ENCODE peak calls at places on chromosomes 7 and 10, in six cellular contexts. One of them, this sample, is unnamed.
A peak's percentile ranks its signal among the peaks of the same experiment; 100 is the strongest.

GRCh38 chr7:138064856-138065357 is 11.4 kb upstream of the AKR1D1 start:
- DNase-seq in IMR-90: peak; percentile 18
- DNase-seq in H1: no peak
- DNase-seq in H9: peak; percentile 31
- DNase-seq in trophoblast cell: no peak
- DNase-seq in neuronal stem cell: no peak
- DNase-seq in this sample: peak; percentile 66

GRCh38 chr10:35909291-35909690 is 267.2 kb upstream of the FZD8 start:
- DNase-seq in H1: peak; percentile 39
- DNase-seq in trophoblast cell: peak; percentile 70
- DNase-seq in neuronal stem cell: no peak
- DNase-seq in IMR-90: no peak
- DNase-seq in H9: no peak
- DNase-seq in this sample: no peak

GRCh38 chr10:104735036-104735435 is 93.9 kb downstream of the SORCS3 start:
- DNase-seq in trophoblast cell: no peak
- DNase-seq in IMR-90: no peak
- DNase-seq in H9: peak; percentile 74
- DNase-seq in H1: peak; percentile 33
- DNase-seq in neuronal stem cell: no peak
- DNase-seq in this sample: no peak

GRCh38 chr10:11256896-11257295 is 239.2 kb downstream of the CELF2 start:
- DNase-seq in IMR-90: no peak
- DNase-seq in neuronal stem cell: no peak
- DNase-seq in H9: no peak
- DNase-seq in trophoblast cell: no peak
- DNase-seq in H1: no peak
- DNase-seq in this sample: no peak

GRCh38 chr7:66877577-66878300 is 43.3 kb upstream of the TMEM248 start:
- DNase-seq in neuronal stem cell: no peak
- DNase-seq in H9: no peak
- DNase-seq in H1: no peak
- DNase-seq in trophoblast cell: no peak
- DNase-seq in IMR-90: peak; percentile 36
- DNase-seq in this sample: peak; percentile 45

GRCh38 chr7:30705008-30705407 is 22.8 kb upstream of the CRHR2 start:
- DNase-seq in IMR-90: no peak
- DNase-seq in H1: no peak
- DNase-seq in H9: no peak
- DNase-seq in neuronal stem cell: no peak
- DNase-seq in trophoblast cell: no peak
- DNase-seq in this sample: no peak

GRCh38 chr7:106824458-106824857 is 40.6 kb upstream of the PIK3CG start:
- DNase-seq in H9: no peak
- DNase-seq in IMR-90: peak; percentile 54
- DNase-seq in neuronal stem cell: no peak
- DNase-seq in H1: no peak
- DNase-seq in trophoblast cell: no peak
- DNase-seq in this sample: no peak

GRCh38 chr7:7641129-7641663 is 644 bp downstream of the UMAD1 start:
- DNase-seq in trophoblast cell: peak; percentile 0
- DNase-seq in H1: no peak
- DNase-seq in IMR-90: peak; percentile 11
- DNase-seq in neuronal stem cell: peak; percentile 31
- DNase-seq in H9: peak; percentile 34
- DNase-seq in this sample: no peak

GRCh38 chr10:96987842-96988175 is 155.7 kb downstream of the LCOR start:
- DNase-seq in neuronal stem cell: no peak
- DNase-seq in H9: no peak
- DNase-seq in H1: no peak
- DNase-seq in IMR-90: peak; percentile 59
- DNase-seq in trophoblast cell: peak; percentile 87
- DNase-seq in this sample: no peak

GRCh38 chr10:5600908-5601307 is 65.5 kb downstream of the ASB13 start:
- DNase-seq in H9: no peak
- DNase-seq in trophoblast cell: no peak
- DNase-seq in neuronal stem cell: no peak
- DNase-seq in IMR-90: no peak
- DNase-seq in H1: no peak
- DNase-seq in this sample: no peak

GRCh38 chr7:143068446-143068845 is 16.3 kb downstream of the OR6V1 start:
- DNase-seq in trophoblast cell: no peak
- DNase-seq in H1: no peak
- DNase-seq in IMR-90: no peak
- DNase-seq in neuronal stem cell: no peak
- DNase-seq in H9: no peak
- DNase-seq in this sample: no peak

GRCh38 chr10:96075977-96076376 is 32.6 kb downstream of the CCNJ start:
- DNase-seq in H9: no peak
- DNase-seq in H1: no peak
- DNase-seq in IMR-90: no peak
- DNase-seq in trophoblast cell: no peak
- DNase-seq in neuronal stem cell: no peak
- DNase-seq in this sample: no peak

GRCh38 chr7:21758286-21758685 is 187.4 kb downstream of the CDCA7L start:
- DNase-seq in H9: no peak
- DNase-seq in neuronal stem cell: no peak
- DNase-seq in H1: no peak
- DNase-seq in IMR-90: no peak
- DNase-seq in trophoblast cell: no peak
- DNase-seq in this sample: no peak

GRCh38 chr7:52959336-52959735 is 76.1 kb upstream of the POM121L12 start:
- DNase-seq in neuronal stem cell: no peak
- DNase-seq in H1: no peak
- DNase-seq in trophoblast cell: peak; percentile 73
- DNase-seq in H9: no peak
- DNase-seq in IMR-90: no peak
- DNase-seq in this sample: peak; percentile 77

GRCh38 chr10:117486606-117487005 is 55.9 kb upstream of the EMX2 start:
- DNase-seq in H9: no peak
- DNase-seq in H1: no peak
- DNase-seq in IMR-90: no peak
- DNase-seq in trophoblast cell: no peak
- DNase-seq in neuronal stem cell: no peak
- DNase-seq in this sample: no peak

GRCh38 chr10:117483056-117483590 is 59.4 kb upstream of the EMX2 start:
- DNase-seq in H9: no peak
- DNase-seq in IMR-90: no peak
- DNase-seq in H1: no peak
- DNase-seq in trophoblast cell: no peak
- DNase-seq in neuronal stem cell: no peak
- DNase-seq in this sample: no peak

GRCh38 chr10:117492504-117492903 is 50.0 kb upstream of the EMX2 start:
- DNase-seq in trophoblast cell: no peak
- DNase-seq in H1: no peak
- DNase-seq in H9: no peak
- DNase-seq in neuronal stem cell: no peak
- DNase-seq in IMR-90: no peak
- DNase-seq in this sample: no peak

DNA sequence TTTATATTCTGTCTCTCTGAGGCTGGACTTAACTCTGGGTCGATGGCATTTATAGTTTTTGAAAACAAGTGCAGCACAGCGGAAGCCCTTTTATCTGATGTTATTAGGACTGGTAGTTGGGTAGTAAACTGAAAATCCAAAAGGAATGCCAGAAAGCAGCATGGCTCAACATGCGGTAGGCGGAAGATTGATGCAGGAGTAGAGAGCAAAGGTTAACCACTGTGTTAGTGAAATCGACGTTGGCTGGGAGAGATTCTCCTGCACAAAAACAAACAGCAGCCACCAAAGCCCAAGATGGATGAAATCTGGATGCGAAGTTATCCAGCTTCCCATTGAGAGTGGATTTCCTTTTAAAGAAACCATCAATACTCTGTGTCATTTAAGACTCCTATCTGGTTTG is 54.5 kb upstream of the EMX2 start:
- DNase-seq in H1: no peak
- DNase-seq in H9: no peak
- DNase-seq in IMR-90: no peak
- DNase-seq in trophoblast cell: no peak
- DNase-seq in neuronal stem cell: no peak
- DNase-seq in this sample: no peak
- H3K14ac ChIP-seq in H1: no peak overlapping the region
- H3K14ac ChIP-seq in H9: no peak overlapping the region
- H3K14ac ChIP-seq in IMR-90: no peak overlapping the region
- H3K14ac ChIP-seq in trophoblast cell: no peak overlapping the region
- H3K14ac ChIP-seq in neuronal stem cell: no peak overlapping the region
- H3K14ac ChIP-seq in this sample: no peak overlapping the region

DNA sequence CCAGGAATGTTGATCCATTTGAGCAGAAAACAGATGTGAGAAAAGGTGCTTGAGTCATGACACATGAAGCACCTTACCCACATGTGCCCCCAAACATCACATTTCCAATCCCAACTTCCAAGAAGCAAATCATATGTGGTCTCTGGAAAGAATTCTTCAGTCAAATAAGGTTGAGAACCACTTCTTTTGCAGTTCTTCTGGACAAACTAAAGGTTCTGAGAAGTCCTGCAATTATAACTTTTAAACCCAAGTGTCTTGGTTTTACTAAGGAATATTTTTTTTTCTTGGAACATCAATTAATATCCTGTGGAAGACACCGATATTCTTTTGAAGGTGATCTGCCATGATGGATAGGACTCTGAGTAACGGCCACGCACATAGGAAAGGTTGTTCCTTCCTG is 151.3 kb downstream of the MYOF start:
- DNase-seq in neuronal stem cell: no peak
- DNase-seq in trophoblast cell: no peak
- DNase-seq in IMR-90: no peak
- DNase-seq in H1: no peak
- DNase-seq in H9: no peak
- DNase-seq in this sample: no peak
- H2BK5ac ChIP-seq in neuronal stem cell: no peak overlapping the region
- H2BK5ac ChIP-seq in trophoblast cell: no peak overlapping the region
- H2BK5ac ChIP-seq in IMR-90: no peak overlapping the region
- H2BK5ac ChIP-seq in H1: no peak overlapping the region
- H2BK5ac ChIP-seq in H9: no peak overlapping the region
- H2BK5ac ChIP-seq in this sample: no peak overlapping the region

GRCh38 chr7:945147-945555 is 9.3 kb downstream of the ADAP1 start:
- DNase-seq in H1: no peak
- DNase-seq in neuronal stem cell: no peak
- DNase-seq in IMR-90: no peak
- DNase-seq in H9: no peak
- DNase-seq in trophoblast cell: no peak
- DNase-seq in this sample: no peak

GRCh38 chr7:944744-945143 is 9.7 kb downstream of the ADAP1 start:
- DNase-seq in trophoblast cell: no peak
- DNase-seq in IMR-90: no peak
- DNase-seq in neuronal stem cell: no peak
- DNase-seq in H9: no peak
- DNase-seq in H1: no peak
- DNase-seq in this sample: no peak

GRCh38 chr7:947391-948210 is 6.9 kb downstream of the ADAP1 start:
- DNase-seq in H9: no peak
- DNase-seq in neuronal stem cell: no peak
- DNase-seq in IMR-90: no peak
- DNase-seq in H1: no peak
- DNase-seq in trophoblast cell: no peak
- DNase-seq in this sample: no peak

GRCh38 chr7:946256-946996 is 8.1 kb downstream of the ADAP1 start:
- DNase-seq in H1: no peak
- DNase-seq in IMR-90: no peak
- DNase-seq in H9: no peak
- DNase-seq in trophoblast cell: no peak
- DNase-seq in neuronal stem cell: no peak
- DNase-seq in this sample: no peak

GRCh38 chr7:945556-946255 is 8.8 kb downstream of the ADAP1 start:
- DNase-seq in IMR-90: no peak
- DNase-seq in trophoblast cell: peak; percentile 83
- DNase-seq in neuronal stem cell: no peak
- DNase-seq in H1: peak; percentile 49
- DNase-seq in H9: peak; percentile 97
- DNase-seq in this sample: no peak
- H3K14ac ChIP-seq in IMR-90: no peak overlapping the region
- H3K14ac ChIP-seq in trophoblast cell: peak overlapping the region; percentile 64
- H3K14ac ChIP-seq in neuronal stem cell: peak overlapping the region; percentile 94
- H3K14ac ChIP-seq in H1: no peak overlapping the region
- H3K14ac ChIP-seq in H9: peak overlapping the region; percentile 42
- H3K14ac ChIP-seq in this sample: no peak overlapping the region

GRCh38 chr10:73964743-73965142 is 33.2 kb upstream of the VCL start:
- DNase-seq in trophoblast cell: no peak
- DNase-seq in neuronal stem cell: no peak
- DNase-seq in IMR-90: no peak
- DNase-seq in H9: no peak
- DNase-seq in H1: no peak
- DNase-seq in this sample: no peak
- H2BK5ac ChIP-seq in trophoblast cell: no peak overlapping the region
- H2BK5ac ChIP-seq in neuronal stem cell: no peak overlapping the region
- H2BK5ac ChIP-seq in IMR-90: peak overlapping the region; percentile 98
- H2BK5ac ChIP-seq in H9: peak overlapping the region; percentile 35
- H2BK5ac ChIP-seq in H1: peak overlapping the region; percentile 100
- H2BK5ac ChIP-seq in this sample: no peak overlapping the region

GRCh38 chr7:100449190-100449795 is 13.0 kb upstream of the PPP1R35 start:
- DNase-seq in H9: no peak
- DNase-seq in trophoblast cell: no peak
- DNase-seq in IMR-90: no peak
- DNase-seq in H1: no peak
- DNase-seq in neuronal stem cell: no peak
- DNase-seq in this sample: no peak
- H3K14ac ChIP-seq in H9: no peak overlapping the region
- H3K14ac ChIP-seq in trophoblast cell: no peak overlapping the region
- H3K14ac ChIP-seq in IMR-90: no peak overlapping the region
- H3K14ac ChIP-seq in H1: no peak overlapping the region
- H3K14ac ChIP-seq in neuronal stem cell: no peak overlapping the region
- H3K14ac ChIP-seq in this sample: no peak overlapping the region